ENCODE peak calls at places on chromosomes 2 and 18, in eight cellular contexts. One of them, this sample, is unnamed.
A peak's percentile ranks its signal among the peaks of the same experiment; 100 is the strongest.

GRCh38 chr2:192195548-192196418 is 1.1 kb upstream of the TMEFF2 start:
- DNase-seq in T-helper 9 cell: no peak
- DNase-seq in stimulated activated CD8-positive, alpha-beta memory T cell treated with anti-CD3 and anti-CD28 coated beads, Interleukin-15, amount 100 ng/mL, for 24 hours: no peak
- DNase-seq in foreskin fibroblast: no peak
- DNase-seq in GM13977: peak; percentile 19
- DNase-seq in NAMALWA: no peak
- DNase-seq in astrocyte of the cerebellum: no peak
- DNase-seq in cardiac fibroblast: peak; percentile 35
- DNase-seq in this sample: no peak

GRCh38 chr2:71943238-71944182 is 204.2 kb downstream of the CYP26B1 start:
- DNase-seq in NAMALWA: no peak
- DNase-seq in astrocyte of the cerebellum: no peak
- DNase-seq in T-helper 9 cell: no peak
- DNase-seq in cardiac fibroblast: peak; percentile 51
- DNase-seq in stimulated activated CD8-positive, alpha-beta memory T cell treated with anti-CD3 and anti-CD28 coated beads, Interleukin-15, amount 100 ng/mL, for 24 hours: no peak
- DNase-seq in GM13977: no peak
- DNase-seq in foreskin fibroblast: no peak
- DNase-seq in this sample: no peak

GRCh38 chr2:120110062-120110362 is 97.1 kb downstream of the EPB41L5 start:
- DNase-seq in GM13977: no peak
- DNase-seq in NAMALWA: no peak
- DNase-seq in T-helper 9 cell: no peak
- DNase-seq in stimulated activated CD8-positive, alpha-beta memory T cell treated with anti-CD3 and anti-CD28 coated beads, Interleukin-15, amount 100 ng/mL, for 24 hours: no peak
- DNase-seq in cardiac fibroblast: no peak
- DNase-seq in astrocyte of the cerebellum: no peak
- DNase-seq in foreskin fibroblast: no peak
- DNase-seq in this sample: no peak

GRCh38 chr18:68428026-68428425 is 286.9 kb downstream of the TMX3 start:
- DNase-seq in T-helper 9 cell: no peak
- DNase-seq in GM13977: no peak
- DNase-seq in foreskin fibroblast: peak; percentile 90
- DNase-seq in astrocyte of the cerebellum: peak; percentile 70
- DNase-seq in cardiac fibroblast: peak; percentile 43
- DNase-seq in NAMALWA: no peak
- DNase-seq in stimulated activated CD8-positive, alpha-beta memory T cell treated with anti-CD3 and anti-CD28 coated beads, Interleukin-15, amount 100 ng/mL, for 24 hours: no peak
- DNase-seq in this sample: no peak

GRCh38 chr18:23356915-23357421 is 96.1 kb upstream of the RIOK3 start:
- DNase-seq in NAMALWA: no peak
- DNase-seq in foreskin fibroblast: no peak
- DNase-seq in astrocyte of the cerebellum: peak; percentile 83
- DNase-seq in GM13977: no peak
- DNase-seq in stimulated activated CD8-positive, alpha-beta memory T cell treated with anti-CD3 and anti-CD28 coated beads, Interleukin-15, amount 100 ng/mL, for 24 hours: no peak
- DNase-seq in cardiac fibroblast: peak; percentile 90
- DNase-seq in T-helper 9 cell: no peak
- DNase-seq in this sample: no peak

GRCh38 chr2:216676630-216677029 is 18.7 kb downstream of the IGFBP5 start:
- DNase-seq in foreskin fibroblast: no peak
- DNase-seq in cardiac fibroblast: no peak
- DNase-seq in GM13977: no peak
- DNase-seq in astrocyte of the cerebellum: no peak
- DNase-seq in stimulated activated CD8-positive, alpha-beta memory T cell treated with anti-CD3 and anti-CD28 coated beads, Interleukin-15, amount 100 ng/mL, for 24 hours: no peak
- DNase-seq in T-helper 9 cell: no peak
- DNase-seq in NAMALWA: no peak
- DNase-seq in this sample: no peak

GRCh38 chr2:239302808-239303557 is 97.8 kb downstream of the HDAC4 start:
- DNase-seq in stimulated activated CD8-positive, alpha-beta memory T cell treated with anti-CD3 and anti-CD28 coated beads, Interleukin-15, amount 100 ng/mL, for 24 hours: no peak
- DNase-seq in GM13977: no peak
- DNase-seq in cardiac fibroblast: no peak
- DNase-seq in T-helper 9 cell: no peak
- DNase-seq in NAMALWA: no peak
- DNase-seq in foreskin fibroblast: no peak
- DNase-seq in astrocyte of the cerebellum: no peak
- DNase-seq in this sample: no peak

GRCh38 chr2:215716971-215717370 is 281.1 kb upstream of the FN1 start:
- DNase-seq in stimulated activated CD8-positive, alpha-beta memory T cell treated with anti-CD3 and anti-CD28 coated beads, Interleukin-15, amount 100 ng/mL, for 24 hours: no peak
- DNase-seq in T-helper 9 cell: no peak
- DNase-seq in NAMALWA: no peak
- DNase-seq in foreskin fibroblast: no peak
- DNase-seq in cardiac fibroblast: no peak
- DNase-seq in astrocyte of the cerebellum: no peak
- DNase-seq in GM13977: no peak
- DNase-seq in this sample: no peak

GRCh38 chr2:74779587-74780135 is 54.3 kb upstream of the HK2 start:
- DNase-seq in GM13977: no peak
- DNase-seq in cardiac fibroblast: no peak
- DNase-seq in T-helper 9 cell: no peak
- DNase-seq in stimulated activated CD8-positive, alpha-beta memory T cell treated with anti-CD3 and anti-CD28 coated beads, Interleukin-15, amount 100 ng/mL, for 24 hours: no peak
- DNase-seq in foreskin fibroblast: no peak
- DNase-seq in astrocyte of the cerebellum: no peak
- DNase-seq in NAMALWA: no peak
- DNase-seq in this sample: no peak

GRCh38 chr2:38030590-38031326 is 45.2 kb downstream of the CYP1B1 start:
- DNase-seq in cardiac fibroblast: peak; percentile 61
- DNase-seq in astrocyte of the cerebellum: peak; percentile 40
- DNase-seq in stimulated activated CD8-positive, alpha-beta memory T cell treated with anti-CD3 and anti-CD28 coated beads, Interleukin-15, amount 100 ng/mL, for 24 hours: no peak
- DNase-seq in GM13977: no peak
- DNase-seq in NAMALWA: no peak
- DNase-seq in T-helper 9 cell: no peak
- DNase-seq in foreskin fibroblast: no peak
- DNase-seq in this sample: peak; percentile 37

GRCh38 chr18:45012286-45012685 is 331.6 kb downstream of the SETBP1 start:
- DNase-seq in NAMALWA: no peak
- DNase-seq in astrocyte of the cerebellum: no peak
- DNase-seq in foreskin fibroblast: no peak
- DNase-seq in cardiac fibroblast: no peak
- DNase-seq in GM13977: no peak
- DNase-seq in stimulated activated CD8-positive, alpha-beta memory T cell treated with anti-CD3 and anti-CD28 coated beads, Interleukin-15, amount 100 ng/mL, for 24 hours: no peak
- DNase-seq in T-helper 9 cell: no peak
- DNase-seq in this sample: no peak

GRCh38 chr2:223760838-223761502 is 76.4 kb downstream of the AP1S3 start:
- DNase-seq in foreskin fibroblast: peak; percentile 87
- DNase-seq in NAMALWA: peak; percentile 37
- DNase-seq in GM13977: peak; percentile 24
- DNase-seq in T-helper 9 cell: peak; percentile 29
- DNase-seq in astrocyte of the cerebellum: peak; percentile 47
- DNase-seq in cardiac fibroblast: peak; percentile 57
- DNase-seq in stimulated activated CD8-positive, alpha-beta memory T cell treated with anti-CD3 and anti-CD28 coated beads, Interleukin-15, amount 100 ng/mL, for 24 hours: no peak
- DNase-seq in this sample: peak; percentile 12